ENCODE peak calls at places on chromosomes 1 and 21, in five cellular contexts. Y is lung; H is stomach; M is left ventricle myocardium inferior; N is CD4-positive, alpha-beta T cell. K is an unnamed sample.
A peak's percentile ranks its signal among the peaks of the same experiment; 100 is the strongest.

GRCh38 chr1:186454996-186455395 is 5.9 kb downstream of the PDC start:
- DNase-seq in Y (no peak), H (no peak), M (no peak), N (no peak), K (no peak)

GRCh38 chr1:62396871-62397270 is 40.0 kb upstream of the USP1 start:
- DNase-seq in Y (no peak), H (no peak), M (no peak), N (no peak), K (no peak)

GRCh38 chr21:42203936-42204335 is 15.0 kb upstream of the ABCG1 start:
- DNase-seq in Y (no peak), H (no peak), M (no peak), N (no peak), K (no peak)

GRCh38 chr1:168394858-168395257 is 114.2 kb downstream of the TBX19 start:
- DNase-seq in Y (no peak), H (no peak), M (no peak), N (no peak), K (no peak)

GRCh38 chr21:17416139-17416538 is 96.7 kb upstream of the CXADR start:
- DNase-seq in Y (no peak), H (no peak), M (no peak), N (no peak), K (no peak)

GRCh38 chr1:150626150-150626549 is 3.3 kb downstream of the ENSA start:
- DNase-seq in Y (no peak), H (no peak), M (no peak), N (no peak), K (no peak)

GRCh38 chr1:76073471-76073870 is 1.1 kb upstream of the ST6GALNAC3 start:
- DNase-seq in Y (no peak), H (no peak), M (no peak), N (no peak), K (no peak)

GRCh38 chr1:176531036-176531435 is 68.1 kb downstream of the PAPPA2 start:
- DNase-seq in Y (no peak), H (no peak), M (no peak), N (no peak), K (no peak)

GRCh38 chr1:166907051-166907450 is 31.0 kb upstream of the TADA1 start:
- DNase-seq in Y (no peak), H (no peak), M (no peak), N (no peak), K (no peak)

GRCh38 chr1:246576709-246577032 is 10.4 kb downstream of the CNST start:
- DNase-seq in Y (no peak), H (no peak), M (no peak), N (no peak), K (no peak)

GRCh38 chr1:147167361-147167760 is 4.9 kb downstream of the PRKAB2 start:
- DNase-seq in Y (no peak), H (no peak), M (no peak), N (no peak), K (no peak)

GRCh38 chr1:210653771-210654170 is 325.1 kb downstream of the HHAT start:
- DNase-seq in Y (no peak), H (no peak), M (no peak), N (no peak), K (no peak)

GRCh38 chr21:35159881-35160280 is 110.8 kb upstream of the RUNX1 start:
- DNase-seq in Y (no peak), H (no peak), M (no peak), N (no peak), K (no peak)

GRCh38 chr21:35026617-35027557 is 22.2 kb downstream of the RUNX1 start:
- DNase-seq in Y (peak; percentile 67), H (peak; percentile 74), M (peak; percentile 68), N (peak; percentile 88), K (peak; percentile 68)

GRCh38 chr21:29499734-29500343 is 201.1 kb downstream of the BACH1 start:
- DNase-seq in Y (no peak), H (no peak), M (no peak), N (no peak), K (no peak)

GRCh38 chr1:10631121-10631810 is 156.5 kb downstream of the PEX14 start:
- DNase-seq in Y (no peak), H (no peak), M (peak; percentile 10), N (no peak), K (no peak)

GRCh38 chr1:25731626-25732370 is 68.2 kb upstream of the SELENON start:
- DNase-seq in Y (no peak), H (no peak), M (no peak), N (no peak), K (no peak)

GRCh38 chr1:64505944-64506658 is 36.2 kb downstream of the CACHD1 start:
- DNase-seq in Y (peak; percentile 47), H (peak; percentile 70), M (no peak), N (no peak), K (no peak)

GRCh38 chr1:165717918-165718515 is 19.7 kb upstream of the ALDH9A1 start:
- DNase-seq in Y (no peak), H (peak; percentile 49), M (no peak), N (no peak), K (no peak)

GRCh38 chr1:151639466-151639865 is 27.6 kb downstream of the SNX27 start:
- DNase-seq in Y (no peak), H (no peak), M (no peak), N (no peak), K (no peak)

GRCh38 chr1:185066181-185066580 is 20.8 kb downstream of the RNF2 start:
- DNase-seq in Y (no peak), H (no peak), M (no peak), N (no peak), K (no peak)

GRCh38 chr1:14443164-14443787 is 155.2 kb upstream of the KAZN start:
- DNase-seq in Y (no peak), H (no peak), M (no peak), N (no peak), K (no peak)

GRCh38 chr1:20530901-20531300 is 21.5 kb upstream of the FAM43B start:
- DNase-seq in Y (no peak), H (no peak), M (no peak), N (no peak), K (no peak)

DNA sequence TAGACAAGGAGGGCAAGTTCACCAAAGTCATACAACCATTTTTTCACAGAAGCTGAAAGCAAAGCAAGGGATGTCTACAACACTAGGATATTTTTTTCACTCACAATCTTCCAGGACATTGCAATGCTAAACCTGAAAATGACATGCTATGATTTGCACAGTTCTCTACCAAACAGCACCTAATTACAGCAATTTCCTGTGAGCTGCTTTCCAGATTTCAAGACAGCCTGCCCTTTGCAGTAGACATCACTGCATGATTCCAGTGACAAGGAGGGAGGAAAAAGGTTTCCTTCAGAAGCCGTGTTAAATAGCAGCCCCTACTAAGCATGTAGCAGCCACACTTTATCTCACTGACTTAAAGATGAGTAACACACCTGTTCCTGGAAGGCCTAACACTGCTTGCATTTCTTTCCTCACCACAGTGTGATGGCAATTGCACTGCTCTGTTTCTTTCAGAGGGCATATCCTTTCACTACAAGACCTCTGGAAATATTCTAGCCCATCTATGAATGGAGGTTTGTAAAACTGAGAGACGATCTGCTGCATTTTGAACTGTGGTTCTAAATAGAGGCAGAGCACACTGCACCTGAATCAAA is 97.1 kb downstream of the DUSP10 start:
- DNase-seq in Y (no peak), H (no peak), M (no peak), N (no peak), K (no peak)
- TF ChIP-seq CTCF in Y (no peak), H (no peak), M (no peak), N (no peak), K (no peak)

GRCh38 chr1:243483084-243483845 is 227.4 kb downstream of the SDCCAG8 start:
- DNase-seq in Y (no peak), H (no peak), M (no peak), N (no peak), K (no peak)
- TF ChIP-seq CTCF in Y (no peak), H (no peak), M (peak; percentile 32), N (no peak), K (no peak)

GRCh38 chr1:2213576-2214505 is 14.3 kb upstream of the SKI start:
- DNase-seq in Y (no peak), H (no peak), M (peak; percentile 86), N (no peak), K (peak; percentile 73)

GRCh38 chr1:2212167-2212541 is 16.0 kb upstream of the SKI start:
- DNase-seq in Y (no peak), H (no peak), M (peak; percentile 38), N (no peak), K (no peak)

GRCh38 chr1:2210786-2211185 is 16.2 kb upstream of the FAAP20 start:
- DNase-seq in Y (no peak), H (no peak), M (no peak), N (no peak), K (no peak)

GRCh38 chr1:2214541-2215241 is 13.4 kb upstream of the SKI start:
- DNase-seq in Y (no peak), H (no peak), M (peak; percentile 55), N (no peak), K (no peak)

DNA sequence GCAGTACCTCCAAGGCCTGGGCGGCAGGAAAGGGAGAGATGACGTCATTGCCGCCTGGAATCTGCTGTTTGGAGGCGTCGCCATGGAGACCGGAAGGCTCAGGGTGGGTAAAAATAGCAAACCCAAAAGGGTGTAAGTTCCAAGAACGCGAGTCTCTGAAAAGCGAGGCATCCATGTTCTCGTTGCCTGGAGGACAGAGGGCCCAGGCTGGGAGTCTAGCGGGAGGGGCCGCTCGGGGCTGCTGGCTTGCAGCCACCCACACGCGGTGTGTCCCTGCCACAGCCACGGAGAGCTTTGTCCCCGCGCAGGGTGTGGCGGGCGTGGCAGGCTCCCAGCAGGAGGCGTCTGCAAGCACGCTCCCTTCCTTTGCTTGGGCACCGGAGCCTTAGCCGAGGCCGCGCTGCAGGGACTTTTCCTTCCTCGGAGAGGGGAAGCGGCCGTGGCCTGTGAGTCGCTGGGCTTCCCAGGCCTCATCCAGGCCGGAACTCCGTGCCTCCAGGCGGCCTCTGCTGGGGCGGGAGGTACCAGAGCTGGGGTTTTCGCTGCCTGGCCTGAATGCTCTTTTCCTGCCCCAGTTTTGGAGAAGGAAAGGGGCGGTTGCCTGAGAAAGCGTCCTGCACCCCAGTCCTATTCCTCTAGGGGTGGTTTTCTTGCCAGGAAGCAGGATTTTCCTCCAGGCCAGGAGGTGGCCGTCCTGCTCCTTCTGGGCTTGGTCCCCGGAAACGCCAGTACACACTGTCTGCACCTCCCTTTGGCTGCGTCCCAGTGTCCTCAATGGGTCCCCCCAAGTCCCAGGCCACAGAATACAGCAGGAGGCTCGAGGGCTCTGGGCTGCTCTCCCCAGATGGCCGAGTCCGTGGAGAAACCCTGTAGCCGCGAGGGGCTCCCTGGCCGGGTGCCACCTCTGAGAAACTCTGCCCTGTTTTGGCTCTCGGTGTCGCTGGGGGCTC is 15.3 kb upstream of the SKI start:
- DNase-seq in Y (peak; percentile 85), H (peak; percentile 88), M (peak; percentile 92), N (no peak), K (peak; percentile 89)
- TF ChIP-seq CTCF in Y (peak; percentile 17), H (no peak), M (peak; percentile 48), N (peak; percentile 33), K (no peak)

DNA sequence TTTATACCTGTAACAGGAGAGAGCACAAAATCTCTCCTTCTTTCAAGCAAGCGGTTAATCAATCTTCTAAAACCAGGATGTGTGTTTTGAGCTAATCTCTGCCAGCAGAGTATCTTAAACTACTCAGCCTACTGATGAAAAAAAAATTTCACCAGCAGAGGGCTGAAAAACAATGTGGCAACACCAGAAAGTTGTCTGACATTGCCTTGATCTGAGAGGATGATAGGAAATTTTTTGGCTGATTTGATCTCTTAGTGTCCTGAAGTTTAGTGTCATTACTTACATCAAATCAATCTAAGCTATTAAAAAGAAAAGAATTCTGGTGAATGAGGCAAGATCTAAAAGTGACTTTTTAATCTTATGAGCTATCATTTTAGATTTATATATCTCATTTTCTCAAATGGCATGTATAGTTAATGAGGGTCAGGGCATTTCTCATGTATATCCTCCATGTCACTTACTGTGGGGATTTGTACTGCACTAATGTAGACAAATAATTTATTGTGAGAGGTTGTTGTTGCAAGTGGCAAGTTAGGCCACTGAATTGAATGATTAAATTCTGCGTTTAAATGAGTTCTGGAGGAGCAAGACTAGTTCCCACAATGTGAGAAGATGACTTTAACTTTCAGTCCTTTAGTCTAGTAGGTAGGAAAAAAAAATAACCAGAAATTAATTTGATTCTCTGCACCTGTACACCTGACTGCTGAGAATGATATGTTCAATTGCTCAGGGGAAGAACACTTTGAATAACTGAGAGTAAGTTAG is 10.8 kb downstream of the ADAMTS1 start:
- DNase-seq in Y (no peak), H (no peak), M (no peak), N (no peak), K (no peak)
- TF ChIP-seq CTCF in Y (no peak), H (peak; percentile 25), M (peak; percentile 41), N (no peak), K (peak; percentile 34)